ENCODE peak calls at places on chromosomes 16 and 17, in seven cellular contexts. E is kidney, I is cardiac muscle cell, O is uterus, B is spleen, S is suprapubic skin, H is foreskin fibroblast. N is an unnamed sample.

GRCh38 chr17:43427362-43428043 is 28.7 kb downstream of the ARL4D start:
- DNase-seq in B (no peak), E (no peak), I (no peak), S (no peak), O (no peak), H (no peak), N (no peak)

GRCh38 chr16:75351183-75351582 is 82.1 kb downstream of the CFDP1 start:
- DNase-seq in O (no peak), I (peak; percentile 79), B (no peak), S (no peak), E (no peak), H (peak; percentile 81), N (peak; percentile 44)

GRCh38 chr17:80137131-80137530 is 9.8 kb downstream of the EIF4A3 start:
- DNase-seq in E (no peak), I (no peak), S (no peak), O (no peak), H (no peak), B (no peak), N (no peak)

GRCh38 chr16:66848172-66848571 is 4.0 kb downstream of the CA7 start:
- DNase-seq in I (no peak), O (peak; percentile 3), S (no peak), E (no peak), H (no peak), B (no peak), N (no peak)

GRCh38 chr17:30495586-30495985 is 18.4 kb downstream of the GOSR1 start:
- DNase-seq in E (no peak), H (no peak), S (no peak), I (no peak), B (no peak), O (no peak), N (no peak)

GRCh38 chr16:2795714-2796143 is 2.5 kb upstream of the PRSS41 start:
- DNase-seq in S (no peak), E (no peak), H (peak; percentile 44), I (no peak), B (no peak), O (no peak), N (no peak)

GRCh38 chr17:27407916-27408846 is 48.1 kb upstream of the KSR1 start:
- DNase-seq in H (peak; percentile 79), S (no peak), I (peak; percentile 83), O (no peak), B (no peak), E (no peak), N (peak; percentile 39)

GRCh38 chr17:27807567-27808470 is 7.5 kb upstream of the NOS2 start:
- DNase-seq in B (peak; percentile 86), I (no peak), H (no peak), E (no peak), O (no peak), S (no peak), N (no peak)

GRCh38 chr16:67950335-67950843 is 6.5 kb upstream of the LCAT start:
- DNase-seq in B (peak; percentile 63), O (no peak), H (no peak), E (peak; percentile 67), S (no peak), I (no peak), N (no peak)

GRCh38 chr17:29444589-29444988 is 54.4 kb downstream of the TAOK1 start:
- DNase-seq in H (peak; percentile 49), S (no peak), I (peak; percentile 46), O (no peak), B (no peak), E (no peak), N (peak; percentile 3)

GRCh38 chr16:28830531-28830930 is 7.7 kb downstream of the ATXN2L start:
- DNase-seq in S (no peak), E (no peak), B (no peak), O (no peak), H (no peak), I (no peak), N (no peak)

GRCh38 chr17:53628011-53628410 is 194.7 kb upstream of the KIF2B start:
- DNase-seq in O (no peak), H (peak; percentile 57), I (peak; percentile 74), B (no peak), E (no peak), S (no peak), N (peak; percentile 52)

GRCh38 chr16:75996491-75996890 is 270.2 kb upstream of the CPHXL start:
- DNase-seq in I (no peak), O (no peak), E (no peak), S (no peak), H (no peak), B (no peak), N (no peak)

GRCh38 chr16:35391328-35391727 is 1931.9 kb downstream of the TP53TG3F start:
- DNase-seq in O (no peak), E (no peak), S (no peak), H (peak; percentile 6), I (no peak), B (no peak), N (no peak)

GRCh38 chr17:73569758-73570319 is 74.4 kb downstream of the SDK2 start:
- DNase-seq in I (no peak), H (no peak), B (peak; percentile 70), S (no peak), O (no peak), E (no peak), N (no peak)

GRCh38 chr17:33200116-33200515 is 93.0 kb downstream of the ASIC2 start:
- DNase-seq in E (no peak), B (no peak), S (no peak), I (no peak), H (peak; percentile 74), O (peak; percentile 37), N (peak; percentile 29)

GRCh38 chr17:40072481-40073346 is 9.9 kb downstream of the THRA start:
- DNase-seq in S (no peak), I (no peak), O (peak; percentile 52), B (no peak), H (no peak), E (no peak), N (no peak)

GRCh38 chr16:31084584-31085298 is 4.0 kb downstream of the PRSS53 start:
- DNase-seq in I (no peak), S (no peak), E (no peak), O (no peak), B (peak; percentile 69), H (no peak), N (no peak)

GRCh38 chr16:85002643-85003042 is 8.7 kb downstream of the ZDHHC7 start:
- DNase-seq in S (no peak), B (peak; percentile 87), H (no peak), E (no peak), I (no peak), O (no peak), N (no peak)

GRCh38 chr16:15650019-15650697 is at the start of gene NDE1:
- DNase-seq in S (peak; percentile 95), O (peak; percentile 91), H (peak; percentile 96), I (peak; percentile 91), E (peak; percentile 96), B (peak; percentile 98), N (peak; percentile 55)

GRCh38 chr17:38601539-38602351 is 4.0 kb downstream of the SRCIN1 start:
- DNase-seq in E (peak; percentile 56), S (no peak), I (peak; percentile 33), O (no peak), B (no peak), H (no peak), N (no peak)

DNA sequence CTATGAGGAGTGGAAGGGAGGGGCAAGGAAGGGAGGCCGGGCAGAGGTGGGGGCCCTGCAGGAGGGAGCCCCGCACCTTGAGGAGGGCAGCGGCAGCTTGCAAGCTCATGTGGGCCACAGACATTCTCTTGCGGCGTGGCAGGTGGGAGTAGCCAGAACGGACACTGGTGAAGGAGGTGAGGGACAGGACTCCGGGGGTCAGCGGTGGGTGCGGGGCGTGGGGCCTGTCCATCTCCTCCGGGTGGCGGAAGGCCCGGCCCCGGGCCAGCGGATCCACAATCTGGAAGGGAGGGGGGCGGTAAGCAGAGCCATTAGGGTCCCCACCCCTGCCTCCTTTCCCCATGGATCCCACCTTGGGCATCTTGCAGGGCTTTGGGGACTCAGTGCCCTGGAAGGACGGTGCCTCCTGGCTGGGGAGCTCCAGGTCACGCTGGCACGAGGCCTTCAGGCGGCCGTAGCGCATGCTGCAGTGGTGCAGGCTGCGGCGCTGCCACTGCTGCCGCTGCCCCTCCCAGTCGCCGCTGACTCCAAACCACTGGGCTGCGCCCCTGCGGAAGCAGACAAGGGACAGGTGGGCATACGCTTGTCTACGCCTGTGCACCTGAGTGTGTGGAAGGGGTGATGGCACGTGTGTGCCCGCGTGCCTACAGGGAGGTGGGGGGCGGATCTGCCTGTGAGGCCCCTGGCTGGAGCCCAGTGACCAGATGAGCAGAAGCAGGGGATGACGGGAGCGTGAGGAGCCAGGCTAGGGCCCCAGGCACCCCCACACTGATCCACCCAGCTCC is 11.5 kb downstream of the AANAT start:
- DNase-seq in H (no peak), B (no peak), I (no peak), E (no peak), O (no peak), S (peak; percentile 57), N (no peak)
- H3K4me3 ChIP-seq in H (no peak overlapping the region), B (no peak overlapping the region), I (no peak overlapping the region), E (no peak overlapping the region), O (no peak overlapping the region), S (no peak overlapping the region), N (no peak overlapping the region)

GRCh38 chr17:13943859-13944258 is 125.4 kb upstream of the COX10 start:
- DNase-seq in B (no peak), S (no peak), H (no peak), E (no peak), O (no peak), I (no peak), N (no peak)
- H3K4me3 ChIP-seq in B (no peak overlapping the region), S (no peak overlapping the region), H (no peak overlapping the region), E (no peak overlapping the region), O (no peak overlapping the region), I (no peak overlapping the region), N (no peak overlapping the region)

DNA sequence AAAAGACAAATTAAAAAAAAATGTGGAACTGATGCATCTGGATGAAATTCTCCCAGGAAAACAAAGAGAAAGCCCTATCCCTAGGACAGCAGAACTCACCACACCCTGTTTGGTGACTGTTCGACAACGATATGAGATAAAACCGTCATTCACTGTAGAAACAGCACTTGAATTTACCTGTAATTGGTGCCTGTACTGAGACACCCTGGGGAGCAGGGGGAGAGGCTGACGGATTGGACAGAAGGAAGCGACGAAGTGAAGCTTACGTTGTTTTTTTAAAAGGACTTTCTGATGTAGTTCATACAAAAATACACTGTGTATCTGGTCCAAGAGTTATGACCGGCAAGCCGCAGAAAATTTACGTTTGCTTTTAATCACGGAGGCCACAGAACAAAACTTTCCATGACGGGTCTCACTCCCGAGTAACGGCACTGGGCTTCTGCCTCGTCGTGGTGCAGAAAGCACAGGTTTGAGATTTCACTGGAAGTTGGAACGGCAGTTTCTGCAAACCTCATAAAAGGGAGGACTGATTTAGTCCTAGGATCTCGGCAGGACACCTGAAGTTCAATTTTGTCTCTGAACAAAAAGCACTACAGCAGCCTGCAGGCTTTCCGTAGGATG is 9.7 kb downstream of the NXN start:
- DNase-seq in B (no peak), E (peak; percentile 20), H (peak; percentile 55), O (peak; percentile 43), I (no peak), S (no peak), N (no peak)
- H3K4me3 ChIP-seq in B (no peak overlapping the region), E (no peak overlapping the region), H (peak overlapping the region; percentile 30), O (peak overlapping the region; percentile 13), I (no peak overlapping the region), S (no peak overlapping the region), N (peak overlapping the region; percentile 27)

GRCh38 chr17:71033336-71033735 is 864.0 kb downstream of the KCNJ2 start:
- DNase-seq in B (no peak), S (no peak), O (no peak), H (no peak), I (no peak), E (no peak), N (no peak)
- H3K4me3 ChIP-seq in B (no peak overlapping the region), S (no peak overlapping the region), O (no peak overlapping the region), H (no peak overlapping the region), I (no peak overlapping the region), E (no peak overlapping the region), N (no peak overlapping the region)

N was measured in skeletal muscle cell.